ENCODE peak calls at places on chromosomes 5 and 9, in eight cellular contexts. L is GM13977, Y is mammary epithelial cell, W is endothelial cell, N is suprapubic skin, F is fibroblast of pulmonary artery, B is tibial nerve, O is HFFc6. C is an unnamed sample.

GRCh38 chr9:101037433-101037832 is 8.9 kb downstream of the PLPPR1 start:
- DNase-seq in N (no peak), W (no peak), O (no peak), B (no peak), F (no peak), L (no peak), Y (no peak), C (no peak)

GRCh38 chr5:139251281-139251687 is 42.3 kb upstream of the MATR3 start:
- DNase-seq in B (no peak), O (no peak), W (no peak), F (no peak), Y (no peak), L (peak; percentile 79), N (no peak), C (no peak)

GRCh38 chr5:83714780-83715179 is 5.9 kb downstream of the HAPLN1 start:
- DNase-seq in L (no peak), N (no peak), Y (no peak), W (no peak), F (no peak), B (no peak), O (no peak), C (no peak)

GRCh38 chr9:111728617-111729366 is 65.9 kb downstream of the SHOC1 start:
- DNase-seq in W (no peak), Y (peak; percentile 92), L (no peak), B (no peak), O (peak; percentile 85), F (peak; percentile 89), N (no peak), C (no peak)

GRCh38 chr9:16145196-16145950 is 592.5 kb downstream of the CCDC171 start:
- DNase-seq in F (no peak), O (no peak), N (no peak), L (no peak), W (no peak), Y (peak; percentile 55), B (no peak), C (no peak)

GRCh38 chr5:137606401-137606800 is 107.3 kb upstream of the SPOCK1 start:
- DNase-seq in W (no peak), B (no peak), O (no peak), F (no peak), L (no peak), N (no peak), Y (no peak), C (no peak)

GRCh38 chr5:74179183-74179582 is 461.3 kb downstream of the ENC1 start:
- DNase-seq in O (peak; percentile 39), F (peak; percentile 80), Y (peak; percentile 62), L (no peak), B (no peak), N (no peak), W (no peak), C (no peak)

GRCh38 chr5:115351356-115352195 is 55.1 kb upstream of the CCDC112 start:
- DNase-seq in F (peak; percentile 69), O (peak; percentile 56), W (no peak), N (no peak), Y (peak; percentile 55), B (no peak), L (no peak), C (no peak)

GRCh38 chr5:96517294-96517693 is 84.2 kb upstream of the PCSK1 start:
- DNase-seq in L (no peak), W (no peak), Y (no peak), F (peak; percentile 59), O (peak; percentile 19), B (no peak), N (no peak), C (no peak)

GRCh38 chr9:70137577-70137976 is 93.9 kb downstream of the MAMDC2 start:
- DNase-seq in L (no peak), W (no peak), Y (no peak), F (no peak), N (no peak), O (no peak), B (no peak), C (no peak)

GRCh38 chr5:180126716-180127681 is 55.4 kb upstream of the RNF130 start:
- DNase-seq in B (no peak), L (peak; percentile 81), W (peak; percentile 73), N (peak; percentile 69), Y (no peak), O (no peak), F (peak; percentile 8), C (peak; percentile 87)

GRCh38 chr9:123131258-123131657 is 97.8 kb downstream of the GPR21 start:
- DNase-seq in W (no peak), O (peak; percentile 54), B (no peak), L (no peak), N (no peak), F (peak; percentile 65), Y (peak; percentile 21), C (no peak)

GRCh38 chr5:177427211-177427822 is 841 bp downstream of the GRK6 start:
- DNase-seq in B (no peak), O (peak; percentile 12), L (no peak), Y (peak; percentile 26), F (no peak), N (no peak), W (no peak), C (no peak)

GRCh38 chr9:4293293-4293931 is 6.5 kb downstream of the GLIS3 start:
- DNase-seq in W (no peak), Y (peak; percentile 93), F (peak; percentile 97), N (no peak), L (no peak), O (peak; percentile 97), B (no peak), C (no peak)

GRCh38 chr5:50666261-50667078 is at the start of gene PARP8:
- DNase-seq in Y (peak; percentile 35), W (peak; percentile 56), F (peak; percentile 33), B (peak; percentile 54), O (peak; percentile 3), N (peak; percentile 81), L (peak; percentile 69), C (no peak)

GRCh38 chr9:111937781-111938426 is 41.3 kb downstream of the UGCG start:
- DNase-seq in W (no peak), O (no peak), L (peak; percentile 33), Y (peak; percentile 46), F (peak; percentile 90), B (peak; percentile 38), N (no peak), C (no peak)

GRCh38 chr5:176891331-176891958 is 7.7 kb downstream of the HK3 start:
- DNase-seq in W (no peak), O (no peak), B (no peak), Y (no peak), L (peak; percentile 5), N (no peak), F (no peak), C (no peak)

DNA sequence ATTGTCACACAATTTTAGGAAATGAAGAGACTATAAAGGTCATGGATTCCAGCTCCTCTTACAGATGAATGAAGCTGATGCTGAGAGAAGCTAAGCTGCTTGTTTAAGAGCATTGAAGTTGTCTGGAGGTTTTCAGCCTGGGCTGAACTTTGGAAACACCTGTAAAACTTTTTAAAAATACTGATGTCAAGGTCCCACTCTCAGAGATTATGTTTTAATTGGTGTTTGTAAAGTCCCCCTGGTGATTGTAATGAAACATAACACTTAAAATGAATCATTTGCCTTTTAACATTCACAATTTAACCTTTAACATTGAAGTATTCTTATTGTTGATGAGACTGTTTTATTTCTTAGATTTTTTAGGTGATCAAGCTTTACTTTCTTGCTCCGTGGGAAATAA is 16.4 kb downstream of the RAD23B start:
- DNase-seq in L (no peak), F (no peak), O (no peak), B (no peak), W (no peak), N (no peak), Y (no peak), C (no peak)
- TF ChIP-seq CTCF in L (no peak), F (peak; percentile 5), O (peak; percentile 68), B (no peak), W (peak; percentile 30), N (no peak), Y (peak; percentile 21), C (no peak)

GRCh38 chr5:125992050-125992449 is 431.2 kb upstream of the GRAMD2B start:
- DNase-seq in W (no peak), L (no peak), Y (no peak), O (no peak), B (no peak), N (no peak), F (no peak), C (no peak)

GRCh38 chr5:125987677-125988255 is 435.4 kb upstream of the GRAMD2B start:
- DNase-seq in F (peak; percentile 8), O (no peak), Y (no peak), B (no peak), W (no peak), L (no peak), N (no peak), C (peak; percentile 9)
- TF ChIP-seq CTCF in F (peak; percentile 2), O (no peak), Y (no peak), B (no peak), W (no peak), L (no peak), N (no peak), C (no peak)

GRCh38 chr5:31638748-31639418 is at the start of gene PDZD2:
- DNase-seq in B (peak; percentile 68), L (peak; percentile 87), N (no peak), Y (peak; percentile 62), O (peak; percentile 17), W (peak; percentile 79), F (peak; percentile 49), C (peak; percentile 39)
- TF ChIP-seq CTCF in B (peak; percentile 39), L (peak; percentile 51), N (peak; percentile 46), Y (peak; percentile 15), O (peak; percentile 55), W (no peak), F (peak; percentile 43), C (peak; percentile 58)

GRCh38 chr9:129581505-129581904 is 39.4 kb downstream of the C9orf50 start:
- DNase-seq in O (no peak), W (no peak), L (no peak), Y (no peak), F (no peak), B (no peak), N (no peak), C (no peak)

GRCh38 chr9:129584136-129584535 is 36.8 kb downstream of the C9orf50 start:
- DNase-seq in F (peak; percentile 92), B (peak; percentile 83), Y (peak; percentile 64), N (no peak), W (peak; percentile 49), O (peak; percentile 76), L (peak; percentile 74), C (no peak)

GRCh38 chr9:129582865-129583264 is 38.0 kb downstream of the C9orf50 start:
- DNase-seq in N (no peak), L (no peak), B (no peak), Y (no peak), O (no peak), W (no peak), F (no peak), C (no peak)

GRCh38 chr9:129585352-129585751 is 35.5 kb downstream of the C9orf50 start:
- DNase-seq in B (no peak), W (no peak), L (no peak), Y (no peak), N (no peak), F (no peak), O (no peak), C (no peak)

DNA sequence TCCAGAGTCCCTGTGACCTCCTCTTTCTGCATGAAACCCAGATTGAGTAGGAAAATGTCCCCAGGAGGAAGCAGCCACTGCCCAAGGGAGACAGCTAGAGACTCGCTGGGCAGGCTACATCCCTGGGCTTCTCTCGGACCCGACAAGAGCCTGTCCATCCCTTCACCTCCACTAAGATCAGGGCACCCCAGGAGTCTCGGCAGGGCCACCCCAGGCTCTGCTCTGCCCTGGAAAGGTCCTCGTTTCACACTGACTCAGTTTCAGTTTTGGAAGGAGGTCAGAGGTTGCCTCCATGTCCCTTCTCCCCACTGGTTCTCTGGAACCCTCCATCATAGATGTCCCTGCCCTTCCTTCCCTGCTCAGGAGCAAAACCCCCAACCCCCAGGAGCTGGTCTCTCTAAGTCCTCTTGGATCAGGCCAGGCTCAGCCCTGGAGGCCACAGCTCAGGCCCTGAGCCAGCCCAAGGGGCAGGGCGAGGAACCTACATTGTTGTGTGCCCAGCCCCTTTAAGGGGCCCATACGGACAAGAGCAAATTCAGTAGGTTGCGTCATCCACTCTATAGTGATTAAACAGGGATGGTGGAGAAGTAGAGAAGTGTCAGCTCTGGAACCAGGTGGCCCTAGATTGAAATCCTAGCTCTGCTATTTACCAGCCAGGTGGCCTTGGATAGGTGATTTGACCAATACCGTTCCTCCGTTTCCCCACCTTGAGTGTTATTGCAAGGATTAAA is 37.4 kb downstream of the C9orf50 start:
- DNase-seq in F (peak; percentile 69), L (no peak), W (no peak), O (no peak), B (no peak), Y (no peak), N (no peak), C (no peak)
- TF ChIP-seq CTCF in F (no peak), L (no peak), W (no peak), O (no peak), B (no peak), Y (no peak), N (no peak), C (no peak)